ENCODE peak calls at places on chromosomes 2 and 18, in six cellular contexts. U, K, W, R, T and Z are unnamed samples.
A peak's percentile ranks its signal among the peaks of the same experiment; 100 is the strongest.

GRCh38 chr2:174971868-174972781 is 33.1 kb downstream of the CHN1 start:
- DNase-seq in U (peak; percentile 91), K (no peak), W (no peak), R (no peak), T (no peak), Z (peak; percentile 24)

GRCh38 chr2:227871375-227871788 is at the start of gene DAW1:
- DNase-seq in U (no peak), K (peak; percentile 51), W (no peak), R (no peak), T (no peak), Z (peak; percentile 48)

GRCh38 chr2:147374410-147374811 is 470.4 kb upstream of the ACVR2A start:
- DNase-seq in U (no peak), K (no peak), W (no peak), R (no peak), T (no peak), Z (peak; percentile 61)

GRCh38 chr18:32717151-32717550 is 55.7 kb downstream of the KLHL14 start:
- DNase-seq in U (no peak), K (no peak), W (no peak), R (no peak), T (no peak), Z (no peak)

GRCh38 chr2:105873721-105874120 is 129.0 kb downstream of the NCK2 start:
- DNase-seq in U (peak; percentile 20), K (no peak), W (peak; percentile 64), R (peak; percentile 71), T (peak; percentile 45), Z (no peak)

GRCh38 chr2:174593574-174594203 is 3.9 kb downstream of the WIPF1 start:
- DNase-seq in U (peak; percentile 59), K (no peak), W (peak; percentile 47), R (peak; percentile 90), T (peak; percentile 88), Z (no peak)

GRCh38 chr2:72973566-72974435 is 56.5 kb downstream of the EMX1 start:
- DNase-seq in U (peak; percentile 22), K (peak; percentile 66), W (peak; percentile 65), R (no peak), T (peak; percentile 70), Z (peak; percentile 58)

GRCh38 chr18:68406761-68407160 is 308.1 kb downstream of the TMX3 start:
- DNase-seq in U (no peak), K (no peak), W (no peak), R (no peak), T (no peak), Z (no peak)

GRCh38 chr2:223459328-223459939 is 142.7 kb downstream of the SCG2 start:
- DNase-seq in U (peak; percentile 28), K (no peak), W (no peak), R (no peak), T (no peak), Z (peak; percentile 48)

GRCh38 chr18:8969639-8970378 is 132.7 kb upstream of the NDUFV2 start:
- DNase-seq in U (peak; percentile 83), K (no peak), W (no peak), R (no peak), T (no peak), Z (no peak)

GRCh38 chr2:43225788-43226557 is 433 bp downstream of the ZFP36L2 start:
- DNase-seq in U (peak; percentile 35), K (no peak), W (peak; percentile 60), R (no peak), T (peak; percentile 60), Z (no peak)

GRCh38 chr2:229719926-229720652 is 5.7 kb upstream of the DNER start:
- DNase-seq in U (no peak), K (no peak), W (no peak), R (no peak), T (no peak), Z (no peak)

GRCh38 chr2:109029444-109030193 is 40.6 kb upstream of the EDAR start:
- DNase-seq in U (no peak), K (no peak), W (no peak), R (no peak), T (no peak), Z (no peak)

GRCh38 chr2:219182331-219183150 is 4.5 kb downstream of the RETREG2 start:
- DNase-seq in U (no peak), K (no peak), W (no peak), R (no peak), T (no peak), Z (no peak)

GRCh38 chr2:23199115-23199918 is 185.7 kb upstream of the KLHL29 start:
- DNase-seq in U (peak; percentile 41), K (no peak), W (no peak), R (no peak), T (no peak), Z (peak; percentile 76)

GRCh38 chr18:49817947-49818346 is 4.6 kb upstream of the ACAA2 start:
- DNase-seq in U (no peak), K (no peak), W (no peak), R (no peak), T (no peak), Z (no peak)

GRCh38 chr18:3148930-3149535 is 70.7 kb downstream of the MYOM1 start:
- DNase-seq in U (no peak), K (no peak), W (no peak), R (no peak), T (no peak), Z (peak; percentile 21)

GRCh38 chr2:200466703-200467418 is 43.0 kb downstream of the KCTD18 start:
- DNase-seq in U (no peak), K (no peak), W (no peak), R (no peak), T (peak; percentile 57), Z (no peak)

GRCh38 chr2:26637811-26638310 is 3.3 kb downstream of the CIB4 start:
- DNase-seq in U (no peak), K (no peak), W (no peak), R (no peak), T (no peak), Z (no peak)

GRCh38 chr18:907880-908512 is 3.3 kb downstream of the ADCYAP1 start:
- DNase-seq in U (no peak), K (no peak), W (peak; percentile 20), R (no peak), T (no peak), Z (peak; percentile 52)